ENCODE peak calls at places on chromosome 10, in four cellular contexts. J, Z, A and B are unnamed samples. For H3K9me3, the result is how much of the 10 kb centered on the place peaks cover.

GRCh38 chr10:87659571-87660483 is at the start of gene PAPSS2:
- DNase-seq in J (peak), Z (peak), A (peak), B (no peak)

GRCh38 chr10:70967591-70968588 is 79.5 kb upstream of the PCBD1 start:
- DNase-seq in J (peak), Z (no peak), A (no peak), B (no peak)

GRCh38 chr10:79403441-79404230 is 41.8 kb downstream of the ZCCHC24 start:
- DNase-seq in J (peak), Z (no peak), A (no peak), B (no peak)

GRCh38 chr10:4069491-4069890 is 284.5 kb upstream of the KLF6 start:
- DNase-seq in J (peak), Z (no peak), A (no peak), B (peak)

GRCh38 chr10:87819274-87819585 is 1.2 kb upstream of the ATAD1 start:
- DNase-seq in J (no peak), Z (no peak), A (no peak), B (no peak)

GRCh38 chr10:128540806-128541739 is 414.9 kb upstream of the MKI67 start:
- DNase-seq in J (peak), Z (no peak), A (peak), B (no peak)

GRCh38 chr10:11617233-11617632 is 5.8 kb upstream of the USP6NL start:
- DNase-seq in J (no peak), Z (no peak), A (no peak), B (no peak)

GRCh38 chr10:60208676-60209269 is 180.9 kb downstream of the ANK3 start:
- DNase-seq in J (peak), Z (no peak), A (no peak), B (peak)

GRCh38 chr10:27742195-27742925 is 3.3 kb downstream of the MKX start:
- DNase-seq in J (peak), Z (peak), A (peak), B (peak)

GRCh38 chr10:37975407-37975991 is 948 bp downstream of the ZNF25 start:
- DNase-seq in J (peak), Z (no peak), A (no peak), B (no peak)

GRCh38 chr10:13939391-13939790 is 352.6 kb downstream of the PRPF18 start:
- DNase-seq in J (no peak), Z (no peak), A (no peak), B (no peak)

GRCh38 chr10:102287991-102288390 is 42.7 kb downstream of the GBF1 start:
- DNase-seq in J (no peak), Z (no peak), A (no peak), B (no peak)

GRCh38 chr10:125840955-125841354 is 17.6 kb downstream of the BCCIP start:
- DNase-seq in J (no peak), Z (no peak), A (no peak), B (no peak)

GRCh38 chr10:97292862-97293198 is 393 bp upstream of the ARHGAP19 start:
- DNase-seq in J (no peak), Z (no peak), A (no peak), B (no peak)

GRCh38 chr10:77801474-77802238 is 124.9 kb downstream of the DLG5 start:
- DNase-seq in J (peak), Z (no peak), A (no peak), B (no peak)

GRCh38 chr10:44325878-44326277 is 59.0 kb downstream of the CXCL12 start:
- DNase-seq in J (no peak), Z (no peak), A (no peak), B (no peak)
- H3K27ac ChIP-seq in J (no peak), Z (no peak), A (no peak), B (no peak)

DNA sequence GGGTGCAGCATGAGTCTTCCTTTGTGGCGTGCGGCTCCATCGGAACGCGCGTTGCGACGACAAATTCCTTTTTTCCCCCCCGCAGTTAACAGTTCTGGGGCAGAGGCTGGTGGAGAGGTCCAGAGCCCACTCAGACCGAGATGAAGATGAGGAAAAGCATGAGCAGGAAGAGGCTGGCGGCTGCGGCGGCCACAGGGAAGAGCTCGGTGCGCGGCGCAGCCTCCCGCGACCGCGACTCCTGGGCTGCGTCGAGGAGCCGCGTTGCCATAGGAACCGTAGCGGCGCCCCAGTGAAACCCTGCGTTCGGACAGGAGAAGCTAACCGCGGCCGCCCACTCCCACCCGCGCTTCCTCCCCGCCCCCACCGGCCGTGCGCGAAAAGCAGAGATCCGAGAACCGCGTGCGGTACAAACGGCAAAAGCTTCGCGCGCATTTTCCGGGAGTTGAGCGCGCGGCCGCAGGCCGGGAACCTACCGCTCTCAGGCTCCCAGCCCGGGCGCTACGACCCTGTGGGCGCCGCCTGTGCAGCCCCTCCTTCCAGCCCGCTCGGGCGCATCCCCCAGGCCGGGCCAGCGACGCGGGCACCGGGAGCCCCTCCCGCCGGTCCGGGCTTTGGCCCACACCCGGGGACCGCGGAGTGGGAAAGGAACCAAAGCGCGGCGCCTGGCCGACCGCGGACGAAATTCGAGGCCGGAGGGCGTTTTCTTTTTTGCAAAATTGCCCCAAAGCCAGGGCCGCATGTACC is 130.7 kb downstream of the SPAG6 start:
- DNase-seq in J (peak), Z (no peak), A (no peak), B (no peak)
- H3K4me3 ChIP-seq in J (peak), Z (peak), A (peak), B (peak)

DNA sequence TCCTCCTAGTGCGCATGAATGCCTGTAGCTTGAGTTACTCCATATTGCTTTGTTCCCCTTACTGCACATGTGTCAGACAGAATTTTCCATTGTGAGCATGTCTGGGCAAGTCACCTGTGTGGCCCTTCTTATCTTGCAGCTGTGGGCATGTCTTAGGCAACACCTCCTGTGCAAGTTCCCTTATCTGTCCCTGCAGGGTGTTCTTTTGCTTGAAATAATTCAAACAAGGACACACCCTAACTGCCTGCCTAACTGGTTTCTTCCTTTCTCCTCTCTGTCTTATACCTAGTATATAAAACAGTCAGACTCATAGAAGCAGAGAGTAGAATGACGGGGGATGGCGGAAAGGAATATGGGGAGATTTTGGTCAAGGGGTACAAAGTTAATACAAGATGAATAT is 421.1 kb upstream of the SORCS1 start:
- DNase-seq in J (no peak), Z (no peak), A (peak), B (no peak)
- H3K9me3 ChIP-seq in J (under half), Z (under half), A (under half), B (under half)

DNA sequence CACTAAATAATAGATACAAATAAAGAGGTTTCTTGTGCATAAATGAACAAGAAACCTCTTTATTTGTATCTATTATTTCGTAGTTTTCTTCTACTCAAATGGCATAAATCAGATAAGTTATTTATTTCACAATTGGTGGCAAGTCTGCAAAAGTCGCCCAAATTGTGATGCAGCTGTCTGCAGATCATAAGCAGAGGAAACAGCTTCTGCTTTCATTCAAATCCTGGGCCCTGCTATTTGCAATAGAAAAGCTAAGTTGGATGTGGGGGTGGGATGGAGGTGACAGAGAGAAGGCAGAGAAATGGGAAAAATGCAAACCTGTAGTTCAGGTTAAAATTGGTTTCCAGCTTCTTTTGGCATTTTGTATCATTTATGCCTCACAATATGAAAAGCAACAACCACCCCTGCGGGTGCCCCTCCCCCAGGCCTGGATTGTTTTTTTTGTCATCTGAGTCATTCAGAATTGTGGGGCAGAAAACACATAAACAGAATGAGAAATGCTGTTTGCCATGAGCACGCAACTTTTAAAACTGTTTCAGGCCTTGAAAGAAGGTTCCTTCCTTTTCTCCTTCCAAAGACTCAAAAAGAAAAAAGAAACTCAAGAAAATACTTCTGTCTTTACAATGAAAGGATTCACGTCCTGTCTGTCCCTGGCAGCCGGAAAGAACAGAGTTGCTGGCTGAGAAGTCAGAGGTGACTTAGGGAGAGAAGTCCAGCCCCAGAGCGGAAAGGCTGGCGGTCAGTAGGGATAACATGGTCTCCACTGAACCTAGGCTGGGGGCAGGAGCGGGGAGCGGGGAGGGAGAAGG is 132.9 kb downstream of the BAMBI start:
- DNase-seq in J (peak), Z (no peak), A (peak), B (no peak)
- H3K27ac ChIP-seq in J (no peak), Z (no peak), A (no peak), B (no peak)

GRCh38 chr10:69629897-69630650 is at the start of gene FAM241B:
- DNase-seq in J (peak), Z (peak), A (peak), B (no peak)
- H3K4me3 ChIP-seq in J (peak), Z (peak), A (peak), B (peak)